ENCODE peak calls at places on chromosomes 7 and 10, in five cellular contexts. U is EL; K is mesothelial cell of epicardium; B is activated CD4-positive, alpha-beta T cell treated with anti-CD3 and anti-CD28 coated beads for 36 hours; W is stomach. I is an unnamed sample.

GRCh38 chr10:50552771-50553535 is 70.8 kb downstream of the SGMS1 start:
- DNase-seq in U (peak), B (peak), K (no peak), W (peak), I (peak)

GRCh38 chr7:94301024-94301588 is 93.6 kb upstream of the COL1A2 start:
- DNase-seq in K (peak), U (peak), B (no peak), W (peak), I (peak)

GRCh38 chr7:84153005-84153404 is 41.6 kb downstream of the SEMA3A start:
- DNase-seq in B (no peak), W (no peak), U (no peak), K (no peak), I (no peak)

GRCh38 chr10:34707656-34708055 is 107.4 kb downstream of the PARD3 start:
- DNase-seq in B (no peak), U (no peak), W (no peak), K (no peak), I (no peak)

GRCh38 chr7:43669286-43670081 is 59.8 kb downstream of the COA1 start:
- DNase-seq in B (peak), K (no peak), W (no peak), U (no peak), I (no peak)

GRCh38 chr10:44125879-44126675 is 258.8 kb downstream of the CXCL12 start:
- DNase-seq in B (no peak), U (peak), K (no peak), W (no peak), I (no peak)

GRCh38 chr7:3455826-3456444 is 154.9 kb downstream of the SDK1 start:
- DNase-seq in B (no peak), U (no peak), W (no peak), K (no peak), I (no peak)

GRCh38 chr10:74174533-74174932 is 23.5 kb downstream of the ADK start:
- DNase-seq in W (no peak), K (no peak), B (no peak), U (no peak), I (no peak)

GRCh38 chr7:107014381-107015023 is 30.0 kb upstream of the PRKAR2B start:
- DNase-seq in W (no peak), B (no peak), U (no peak), K (no peak), I (no peak)

GRCh38 chr7:158698657-158699195 is 5.9 kb downstream of the NCAPG2 start:
- DNase-seq in W (no peak), K (no peak), B (no peak), U (no peak), I (no peak)

GRCh38 chr10:127228195-127228785 is 31.9 kb upstream of the INSYN2A start:
- DNase-seq in W (no peak), K (no peak), B (no peak), U (no peak), I (no peak)

GRCh38 chr7:74203157-74203556 is 6.6 kb upstream of the LAT2 start:
- DNase-seq in B (no peak), W (peak), K (no peak), U (peak), I (peak)

GRCh38 chr10:14588084-14588937 is 186.4 kb downstream of the FAM107B start:
- DNase-seq in B (peak), K (no peak), U (peak), W (no peak), I (no peak)

GRCh38 chr7:29371472-29371871 is 176.9 kb downstream of the CHN2 start:
- DNase-seq in U (no peak), B (no peak), W (no peak), K (no peak), I (no peak)

GRCh38 chr7:17681965-17682364 is 258.3 kb downstream of the SNX13 start:
- DNase-seq in B (no peak), W (no peak), K (no peak), U (peak), I (no peak)

GRCh38 chr10:89869180-89869579 is 167.8 kb downstream of the KIF20B start:
- DNase-seq in B (no peak), K (no peak), U (no peak), W (no peak), I (no peak)

GRCh38 chr10:16606421-16606820 is 84.7 kb upstream of the C1QL3 start:
- DNase-seq in U (peak), B (no peak), K (no peak), W (no peak), I (no peak)

GRCh38 chr7:90988523-90988922 is 275.7 kb upstream of the FZD1 start:
- DNase-seq in B (no peak), U (no peak), W (no peak), K (no peak), I (no peak)

GRCh38 chr7:155846936-155847335 is 34.7 kb upstream of the SHH start:
- DNase-seq in U (no peak), W (no peak), K (no peak), B (no peak), I (no peak)

GRCh38 chr7:36749282-36749960 is 25.1 kb upstream of the AOAH start:
- DNase-seq in U (no peak), B (no peak), K (no peak), W (no peak), I (no peak)

GRCh38 chr7:100967292-100967863 is 2.0 kb upstream of the MUC12 start:
- DNase-seq in U (no peak), W (no peak), B (no peak), K (no peak), I (peak)

GRCh38 chr10:95247200-95247880 is 43.5 kb downstream of the PDLIM1 start:
- DNase-seq in B (no peak), W (no peak), K (no peak), U (peak), I (no peak)

GRCh38 chr7:88350118-88350517 is 43.4 kb upstream of the STEAP4 start:
- DNase-seq in K (no peak), U (no peak), B (no peak), W (no peak), I (no peak)